ENCODE peak calls at places on chromosomes 1 and 21, in eight cellular contexts. One of them, this sample, is unnamed.

GRCh38 chr1:202259705-202260104 is 66.1 kb downstream of the LGR6 start:
- DNase-seq in epithelial cell of esophagus: no peak
- DNase-seq in GM04503: no peak
- DNase-seq in mesothelial cell of epicardium: no peak
- DNase-seq in glutamatergic neuron: no peak
- DNase-seq in T-helper 22 cell: no peak
- DNase-seq in PC-9: no peak
- DNase-seq in iris pigment epithelial cell: no peak
- DNase-seq in this sample: no peak

GRCh38 chr1:14677291-14677690 is 78.8 kb downstream of the KAZN start:
- DNase-seq in epithelial cell of esophagus: no peak
- DNase-seq in GM04503: no peak
- DNase-seq in mesothelial cell of epicardium: no peak
- DNase-seq in glutamatergic neuron: no peak
- DNase-seq in T-helper 22 cell: no peak
- DNase-seq in PC-9: no peak
- DNase-seq in iris pigment epithelial cell: peak
- DNase-seq in this sample: no peak

GRCh38 chr1:65146908-65147423 is 1.0 kb upstream of the AK4 start:
- DNase-seq in epithelial cell of esophagus: peak
- DNase-seq in GM04503: no peak
- DNase-seq in mesothelial cell of epicardium: no peak
- DNase-seq in glutamatergic neuron: no peak
- DNase-seq in T-helper 22 cell: no peak
- DNase-seq in PC-9: no peak
- DNase-seq in iris pigment epithelial cell: no peak
- DNase-seq in this sample: no peak

GRCh38 chr1:91478693-91479234 is 21.9 kb upstream of the CDC7 start:
- DNase-seq in epithelial cell of esophagus: no peak
- DNase-seq in GM04503: no peak
- DNase-seq in mesothelial cell of epicardium: no peak
- DNase-seq in glutamatergic neuron: no peak
- DNase-seq in T-helper 22 cell: no peak
- DNase-seq in PC-9: no peak
- DNase-seq in iris pigment epithelial cell: no peak
- DNase-seq in this sample: no peak

GRCh38 chr1:59689741-59690140 is 125.0 kb upstream of the HOOK1 start:
- DNase-seq in epithelial cell of esophagus: no peak
- DNase-seq in GM04503: no peak
- DNase-seq in mesothelial cell of epicardium: no peak
- DNase-seq in glutamatergic neuron: no peak
- DNase-seq in T-helper 22 cell: no peak
- DNase-seq in PC-9: no peak
- DNase-seq in iris pigment epithelial cell: no peak
- DNase-seq in this sample: no peak

GRCh38 chr1:229190057-229190590 is 80.8 kb upstream of the RAB4A start:
- DNase-seq in epithelial cell of esophagus: no peak
- DNase-seq in GM04503: no peak
- DNase-seq in mesothelial cell of epicardium: no peak
- DNase-seq in glutamatergic neuron: no peak
- DNase-seq in T-helper 22 cell: no peak
- DNase-seq in PC-9: no peak
- DNase-seq in iris pigment epithelial cell: no peak
- DNase-seq in this sample: no peak

GRCh38 chr1:53848025-53848424 is 9.9 kb upstream of the NDC1 start:
- DNase-seq in epithelial cell of esophagus: no peak
- DNase-seq in GM04503: no peak
- DNase-seq in mesothelial cell of epicardium: no peak
- DNase-seq in glutamatergic neuron: no peak
- DNase-seq in T-helper 22 cell: no peak
- DNase-seq in PC-9: no peak
- DNase-seq in iris pigment epithelial cell: peak
- DNase-seq in this sample: no peak

GRCh38 chr1:36609241-36610027 is 126.7 kb upstream of the CSF3R start:
- DNase-seq in epithelial cell of esophagus: peak
- DNase-seq in GM04503: no peak
- DNase-seq in mesothelial cell of epicardium: no peak
- DNase-seq in glutamatergic neuron: peak
- DNase-seq in T-helper 22 cell: no peak
- DNase-seq in PC-9: peak
- DNase-seq in iris pigment epithelial cell: peak
- DNase-seq in this sample: no peak

GRCh38 chr1:48470506-48470905 is 1.5 kb downstream of the SPATA6 start:
- DNase-seq in epithelial cell of esophagus: peak
- DNase-seq in GM04503: no peak
- DNase-seq in mesothelial cell of epicardium: no peak
- DNase-seq in glutamatergic neuron: no peak
- DNase-seq in T-helper 22 cell: no peak
- DNase-seq in PC-9: no peak
- DNase-seq in iris pigment epithelial cell: no peak
- DNase-seq in this sample: no peak

GRCh38 chr1:161978011-161978790 is 45.5 kb downstream of the OLFML2B start:
- DNase-seq in epithelial cell of esophagus: no peak
- DNase-seq in GM04503: no peak
- DNase-seq in mesothelial cell of epicardium: no peak
- DNase-seq in glutamatergic neuron: peak
- DNase-seq in T-helper 22 cell: no peak
- DNase-seq in PC-9: no peak
- DNase-seq in iris pigment epithelial cell: no peak
- DNase-seq in this sample: no peak

GRCh38 chr1:182649041-182649440 is 35.3 kb downstream of the RGS8 start:
- DNase-seq in epithelial cell of esophagus: no peak
- DNase-seq in GM04503: no peak
- DNase-seq in mesothelial cell of epicardium: no peak
- DNase-seq in glutamatergic neuron: no peak
- DNase-seq in T-helper 22 cell: no peak
- DNase-seq in PC-9: no peak
- DNase-seq in iris pigment epithelial cell: no peak
- DNase-seq in this sample: no peak

GRCh38 chr1:57897581-57897980 is 473.7 kb upstream of the DAB1 start:
- DNase-seq in epithelial cell of esophagus: no peak
- DNase-seq in GM04503: no peak
- DNase-seq in mesothelial cell of epicardium: no peak
- DNase-seq in glutamatergic neuron: no peak
- DNase-seq in T-helper 22 cell: no peak
- DNase-seq in PC-9: no peak
- DNase-seq in iris pigment epithelial cell: no peak
- DNase-seq in this sample: no peak

GRCh38 chr1:95013948-95014574 is 58.7 kb downstream of the ALG14 start:
- DNase-seq in epithelial cell of esophagus: no peak
- DNase-seq in GM04503: no peak
- DNase-seq in mesothelial cell of epicardium: no peak
- DNase-seq in glutamatergic neuron: no peak
- DNase-seq in T-helper 22 cell: no peak
- DNase-seq in PC-9: no peak
- DNase-seq in iris pigment epithelial cell: no peak
- DNase-seq in this sample: no peak

GRCh38 chr1:1573843-1574720 is 581 bp downstream of the SSU72 start:
- DNase-seq in epithelial cell of esophagus: peak
- DNase-seq in GM04503: no peak
- DNase-seq in mesothelial cell of epicardium: peak
- DNase-seq in glutamatergic neuron: peak
- DNase-seq in T-helper 22 cell: peak
- DNase-seq in PC-9: no peak
- DNase-seq in iris pigment epithelial cell: peak
- DNase-seq in this sample: peak

GRCh38 chr21:28644762-28645161 is 347.9 kb downstream of the LTN1 start:
- DNase-seq in epithelial cell of esophagus: peak
- DNase-seq in GM04503: no peak
- DNase-seq in mesothelial cell of epicardium: no peak
- DNase-seq in glutamatergic neuron: no peak
- DNase-seq in T-helper 22 cell: no peak
- DNase-seq in PC-9: no peak
- DNase-seq in iris pigment epithelial cell: no peak
- DNase-seq in this sample: no peak

GRCh38 chr1:20192364-20192763 is 6.0 kb upstream of the PLA2G2C start:
- DNase-seq in epithelial cell of esophagus: peak
- DNase-seq in GM04503: no peak
- DNase-seq in mesothelial cell of epicardium: no peak
- DNase-seq in glutamatergic neuron: no peak
- DNase-seq in T-helper 22 cell: no peak
- DNase-seq in PC-9: no peak
- DNase-seq in iris pigment epithelial cell: peak
- DNase-seq in this sample: no peak

GRCh38 chr1:208084220-208084619 is 160.0 kb downstream of the PLXNA2 start:
- DNase-seq in epithelial cell of esophagus: no peak
- DNase-seq in GM04503: no peak
- DNase-seq in mesothelial cell of epicardium: no peak
- DNase-seq in glutamatergic neuron: peak
- DNase-seq in T-helper 22 cell: no peak
- DNase-seq in PC-9: no peak
- DNase-seq in iris pigment epithelial cell: no peak
- DNase-seq in this sample: no peak

GRCh38 chr1:32234792-32235191 is 12.2 kb upstream of the FAM167B start:
- DNase-seq in epithelial cell of esophagus: no peak
- DNase-seq in GM04503: no peak
- DNase-seq in mesothelial cell of epicardium: no peak
- DNase-seq in glutamatergic neuron: no peak
- DNase-seq in T-helper 22 cell: no peak
- DNase-seq in PC-9: no peak
- DNase-seq in iris pigment epithelial cell: no peak
- DNase-seq in this sample: no peak

GRCh38 chr1:94120591-94120901 is 402 bp downstream of the ABCA4 start:
- DNase-seq in epithelial cell of esophagus: no peak
- DNase-seq in GM04503: no peak
- DNase-seq in mesothelial cell of epicardium: no peak
- DNase-seq in glutamatergic neuron: no peak
- DNase-seq in T-helper 22 cell: no peak
- DNase-seq in PC-9: no peak
- DNase-seq in iris pigment epithelial cell: no peak
- DNase-seq in this sample: no peak

GRCh38 chr1:69993787-69994186 is 211.6 kb downstream of the LRRC40 start:
- DNase-seq in epithelial cell of esophagus: no peak
- DNase-seq in GM04503: no peak
- DNase-seq in mesothelial cell of epicardium: no peak
- DNase-seq in glutamatergic neuron: no peak
- DNase-seq in T-helper 22 cell: no peak
- DNase-seq in PC-9: no peak
- DNase-seq in iris pigment epithelial cell: no peak
- DNase-seq in this sample: no peak

GRCh38 chr1:171166361-171166760 is 18.7 kb upstream of the FMO2 start:
- DNase-seq in epithelial cell of esophagus: peak
- DNase-seq in GM04503: no peak
- DNase-seq in mesothelial cell of epicardium: no peak
- DNase-seq in glutamatergic neuron: no peak
- DNase-seq in T-helper 22 cell: no peak
- DNase-seq in PC-9: no peak
- DNase-seq in iris pigment epithelial cell: no peak
- DNase-seq in this sample: no peak

This sample was measured in aorta.